ENCODE peak calls at places on chromosomes 12 and 14, in ten cellular contexts. E is NB4, S is astrocyte of the spinal cord, D is B cell, Q is cardiac fibroblast, B is neural crest cell, F is ovary, Y is AG04449, L is GM12865, C is kidney epithelial cell. H is an unnamed sample.

GRCh38 chr14:24037658-24038037 is 14.2 kb upstream of the CARMIL3 start:
- DNase-seq in B (no peak), Y (no peak), C (no peak), Q (no peak), S (no peak), E (no peak), F (no peak), L (no peak), D (no peak), H (no peak)

GRCh38 chr12:116693259-116694227 is 44.3 kb downstream of the SPRING1 start:
- DNase-seq in D (no peak), B (no peak), F (no peak), Y (no peak), C (no peak), L (no peak), Q (no peak), E (no peak), S (no peak), H (no peak)

GRCh38 chr12:27554421-27555186 is 30.6 kb downstream of the PPFIBP1 start:
- DNase-seq in B (no peak), F (peak), S (peak), L (no peak), E (no peak), D (no peak), Q (peak), Y (no peak), C (no peak), H (peak)

GRCh38 chr12:127300753-127301152 is 966.2 kb upstream of the TMEM132C start:
- DNase-seq in E (no peak), B (no peak), Y (no peak), Q (no peak), C (no peak), L (no peak), F (no peak), D (no peak), S (no peak), H (no peak)

GRCh38 chr12:63922446-63922845 is 77.9 kb downstream of the SRGAP1 start:
- DNase-seq in D (no peak), S (peak), Y (peak), C (no peak), B (no peak), L (no peak), F (no peak), E (no peak), Q (peak), H (no peak)

GRCh38 chr14:42965512-42965911 is 1358.8 kb downstream of the LRFN5 start:
- DNase-seq in D (no peak), Q (no peak), F (no peak), C (no peak), S (no peak), L (no peak), Y (no peak), E (no peak), B (no peak), H (no peak)

GRCh38 chr12:66620703-66621102 is 58.2 kb downstream of the GRIP1 start:
- DNase-seq in L (no peak), S (no peak), F (no peak), Q (no peak), Y (no peak), B (no peak), C (no peak), E (peak), D (no peak), H (no peak)

GRCh38 chr12:13154027-13154538 is 42.4 kb upstream of the EMP1 start:
- DNase-seq in S (no peak), Q (peak), L (no peak), B (no peak), C (no peak), D (peak), F (no peak), E (peak), Y (no peak), H (no peak)

GRCh38 chr12:18422849-18423248 is 161.5 kb downstream of the PIK3C2G start:
- DNase-seq in F (no peak), E (no peak), D (no peak), B (no peak), S (no peak), C (no peak), Y (no peak), Q (no peak), L (no peak), H (no peak)
- TF ChIP-seq CTCF in F (no peak), E (no peak), D (no peak), B (no peak), S (no peak), C (no peak), Y (no peak), Q (no peak), L (no peak), H (no peak)

DNA sequence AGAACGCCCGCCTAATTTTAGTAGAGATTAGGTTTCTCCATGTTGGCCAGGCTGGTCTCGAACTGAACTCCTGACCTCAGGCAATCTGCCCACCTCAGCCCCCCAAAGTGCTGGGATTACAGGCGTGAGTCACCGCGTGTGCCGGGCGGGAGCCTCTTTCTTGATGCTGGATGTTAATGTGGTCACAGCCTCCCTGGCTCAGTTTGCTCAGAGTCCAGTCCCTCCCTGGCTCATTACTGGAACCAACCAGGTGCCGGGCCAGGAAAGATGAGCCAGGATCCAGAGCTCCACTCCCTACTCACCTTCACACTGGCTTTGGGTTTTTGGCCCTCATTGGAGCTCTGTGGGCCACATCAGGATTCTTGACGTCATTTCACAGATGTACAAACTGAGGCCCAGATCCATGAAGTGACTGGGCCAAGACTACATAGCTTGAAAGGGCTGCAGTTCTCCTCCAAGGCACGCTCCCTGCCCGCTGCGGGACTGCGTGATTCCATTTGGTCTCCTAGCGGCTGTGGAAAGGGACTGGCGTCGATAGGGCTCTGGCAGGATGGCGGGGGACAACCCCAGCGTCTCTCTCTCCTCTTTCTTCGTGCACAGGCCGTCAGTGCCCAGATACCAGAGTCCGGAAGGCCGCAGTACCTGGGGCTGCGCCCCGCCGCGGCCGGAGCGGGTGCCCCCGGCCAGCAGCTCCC is 5.1 kb upstream of the SHMT2 start:
- DNase-seq in F (no peak), L (no peak), C (no peak), Y (no peak), E (no peak), Q (no peak), S (no peak), D (no peak), B (no peak), H (no peak)
- TF ChIP-seq CTCF in F (no peak), L (no peak), C (no peak), Y (no peak), E (no peak), Q (no peak), S (no peak), D (no peak), B (no peak), H (no peak)

GRCh38 chr12:56350662-56351061 is 9.2 kb downstream of the STAT2 start:
- DNase-seq in E (no peak), F (no peak), L (no peak), Y (no peak), D (no peak), C (no peak), S (no peak), B (no peak), Q (no peak), H (no peak)

GRCh38 chr12:56351325-56351724 is 8.6 kb downstream of the STAT2 start:
- DNase-seq in C (no peak), Y (no peak), F (no peak), L (no peak), E (no peak), Q (no peak), B (no peak), D (no peak), S (no peak), H (no peak)

GRCh38 chr12:56348776-56349175 is 10.1 kb downstream of the IL23A start:
- DNase-seq in S (no peak), Q (no peak), L (no peak), E (no peak), C (no peak), Y (no peak), B (no peak), D (no peak), F (no peak), H (no peak)

GRCh38 chr12:56346663-56347062 is 8.0 kb downstream of the IL23A start:
- DNase-seq in S (no peak), E (peak), L (no peak), D (no peak), C (no peak), Y (no peak), F (no peak), B (no peak), Q (no peak), H (no peak)
- TF ChIP-seq CTCF in S (no peak), E (peak), L (peak), D (no peak), C (no peak), Y (no peak), F (no peak), B (no peak), Q (no peak), H (no peak)

DNA sequence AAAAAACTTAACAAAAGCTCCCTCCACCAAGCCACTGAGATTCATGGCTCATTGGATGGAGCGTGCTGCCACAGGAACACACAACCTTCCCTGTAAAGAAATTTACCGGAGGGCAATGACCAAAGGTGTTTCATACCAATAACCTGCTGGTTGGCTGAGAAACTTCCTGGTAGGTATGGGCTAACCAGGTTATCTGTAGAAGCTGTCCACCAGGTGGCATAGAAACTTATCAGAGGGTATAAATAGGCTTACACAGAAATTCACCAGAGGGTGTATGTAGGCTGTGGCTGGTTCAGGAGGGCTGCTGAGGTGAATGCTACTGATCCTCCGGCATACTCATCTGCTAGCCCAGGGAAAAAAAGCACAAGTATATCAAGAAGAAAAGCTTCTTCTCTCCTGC is 27.1 kb upstream of the MTERF2 start:
- DNase-seq in E (no peak), L (peak), Y (no peak), C (no peak), F (no peak), S (no peak), B (no peak), D (no peak), Q (no peak), H (no peak)
- TF ChIP-seq CTCF in E (no peak), L (no peak), Y (no peak), C (peak), F (no peak), S (peak), B (no peak), D (no peak), Q (no peak), H (no peak)

DNA sequence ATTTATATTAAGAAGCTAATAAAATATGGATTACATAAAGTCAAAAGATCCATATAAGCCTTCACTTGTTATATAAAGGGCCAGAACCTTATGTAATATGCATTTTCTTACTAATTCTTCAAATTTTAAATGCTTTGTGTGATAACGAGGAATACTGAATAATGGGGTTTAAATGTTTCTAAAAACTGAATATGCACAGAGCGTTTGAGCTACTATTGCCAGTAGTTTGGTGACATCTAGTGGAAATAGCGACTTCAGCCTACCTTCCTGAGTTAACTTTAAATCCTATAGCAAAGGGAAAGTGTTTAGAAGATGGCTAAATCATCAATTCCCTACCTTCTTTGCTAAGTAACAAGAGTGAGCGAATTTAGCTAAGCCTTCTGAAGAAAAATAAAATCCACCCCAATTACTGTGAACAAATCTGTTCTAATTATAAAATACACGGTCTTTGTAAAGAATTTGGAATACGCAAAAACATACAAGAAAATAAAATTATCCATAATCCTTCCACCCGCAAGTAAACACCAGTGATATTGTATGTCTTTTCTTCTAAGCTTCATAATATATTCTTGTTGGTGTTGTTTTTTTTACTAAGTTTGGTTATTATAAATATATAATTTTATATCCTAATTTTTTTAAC is 115.5 kb upstream of the G2E3 start:
- DNase-seq in D (no peak), S (peak), L (peak), Y (no peak), Q (peak), B (no peak), F (no peak), E (peak), C (peak), H (peak)
- TF ChIP-seq CTCF in D (no peak), S (peak), L (peak), Y (peak), Q (peak), B (peak), F (no peak), E (peak), C (peak), H (peak)

GRCh38 chr12:11622774-11623375 is 26.6 kb upstream of the ETV6 start:
- DNase-seq in F (no peak), S (no peak), D (no peak), Y (no peak), B (no peak), C (no peak), L (peak), E (no peak), Q (no peak), H (no peak)
- TF ChIP-seq CTCF in F (no peak), S (peak), D (no peak), Y (peak), B (no peak), C (peak), L (peak), E (no peak), Q (peak), H (peak)